ENCODE peak calls at places on chromosomes 7 and 10, in four cellular contexts. One of them, this sample, is unnamed.

GRCh38 chr7:111647881-111648280 is 85.6 kb upstream of the IMMP2L start:
- DNase-seq in heart right ventricle: no peak
- DNase-seq in RWPE1: no peak
- DNase-seq in CD8-positive, alpha-beta T cell: no peak
- DNase-seq in this sample: no peak

GRCh38 chr10:116385311-116385710 is 42.3 kb upstream of the PNLIPRP3 start:
- DNase-seq in RWPE1: no peak
- DNase-seq in heart right ventricle: no peak
- DNase-seq in CD8-positive, alpha-beta T cell: no peak
- DNase-seq in this sample: no peak

GRCh38 chr7:55343860-55344606 is 21.1 kb upstream of the LANCL2 start:
- DNase-seq in heart right ventricle: no peak
- DNase-seq in RWPE1: no peak
- DNase-seq in CD8-positive, alpha-beta T cell: no peak
- DNase-seq in this sample: no peak

GRCh38 chr7:83852136-83852535 is 203.2 kb upstream of the SEMA3E start:
- DNase-seq in CD8-positive, alpha-beta T cell: no peak
- DNase-seq in heart right ventricle: no peak
- DNase-seq in RWPE1: no peak
- DNase-seq in this sample: no peak

GRCh38 chr7:133235212-133235883 is 17.5 kb upstream of the EXOC4 start:
- DNase-seq in CD8-positive, alpha-beta T cell: no peak
- DNase-seq in heart right ventricle: no peak
- DNase-seq in RWPE1: no peak
- DNase-seq in this sample: no peak

GRCh38 chr7:139799586-139799985 is 21.8 kb upstream of the HIPK2 start:
- DNase-seq in RWPE1: no peak
- DNase-seq in heart right ventricle: no peak
- DNase-seq in CD8-positive, alpha-beta T cell: no peak
- DNase-seq in this sample: no peak

GRCh38 chr7:92831716-92832622 is 4.4 kb downstream of the CDK6 start:
- DNase-seq in RWPE1: peak
- DNase-seq in CD8-positive, alpha-beta T cell: no peak
- DNase-seq in heart right ventricle: no peak
- DNase-seq in this sample: no peak

GRCh38 chr10:76160758-76161555 is 729.5 kb downstream of the LRMDA start:
- DNase-seq in CD8-positive, alpha-beta T cell: no peak
- DNase-seq in RWPE1: no peak
- DNase-seq in heart right ventricle: no peak
- DNase-seq in this sample: no peak

GRCh38 chr10:48490576-48491345 is 114.1 kb downstream of the ARHGAP22 start:
- DNase-seq in RWPE1: no peak
- DNase-seq in CD8-positive, alpha-beta T cell: no peak
- DNase-seq in heart right ventricle: no peak
- DNase-seq in this sample: no peak

GRCh38 chr7:157650131-157650631 is 313.4 kb downstream of the DNAJB6 start:
- DNase-seq in heart right ventricle: no peak
- DNase-seq in RWPE1: no peak
- DNase-seq in CD8-positive, alpha-beta T cell: no peak
- DNase-seq in this sample: no peak

GRCh38 chr7:46414946-46415345 is 493.9 kb upstream of the IGFBP3 start:
- DNase-seq in RWPE1: no peak
- DNase-seq in heart right ventricle: no peak
- DNase-seq in CD8-positive, alpha-beta T cell: no peak
- DNase-seq in this sample: no peak

GRCh38 chr7:32587431-32587948 is 92.2 kb downstream of the AVL9 start:
- DNase-seq in heart right ventricle: no peak
- DNase-seq in RWPE1: no peak
- DNase-seq in CD8-positive, alpha-beta T cell: no peak
- DNase-seq in this sample: no peak

GRCh38 chr10:49749556-49750491 is 12.3 kb downstream of the OGDHL start:
- DNase-seq in heart right ventricle: no peak
- DNase-seq in RWPE1: no peak
- DNase-seq in CD8-positive, alpha-beta T cell: no peak
- DNase-seq in this sample: no peak

GRCh38 chr10:13162013-13162364 is 631 bp downstream of the MCM10 start:
- DNase-seq in CD8-positive, alpha-beta T cell: no peak
- DNase-seq in heart right ventricle: no peak
- DNase-seq in RWPE1: no peak
- DNase-seq in this sample: no peak

GRCh38 chr10:25226775-25227682 is 52.2 kb downstream of the GPR158 start:
- DNase-seq in RWPE1: peak
- DNase-seq in CD8-positive, alpha-beta T cell: no peak
- DNase-seq in heart right ventricle: peak
- DNase-seq in this sample: no peak

GRCh38 chr7:40298421-40298820 is 163.6 kb downstream of the SUGCT start:
- DNase-seq in heart right ventricle: no peak
- DNase-seq in CD8-positive, alpha-beta T cell: no peak
- DNase-seq in RWPE1: no peak
- DNase-seq in this sample: no peak

GRCh38 chr10:6778992-6779701 is 199.1 kb upstream of the PRKCQ start:
- DNase-seq in CD8-positive, alpha-beta T cell: no peak
- DNase-seq in RWPE1: peak
- DNase-seq in heart right ventricle: no peak
- DNase-seq in this sample: no peak

GRCh38 chr7:20030915-20031362 is 186.2 kb downstream of the MACC1 start:
- DNase-seq in CD8-positive, alpha-beta T cell: no peak
- DNase-seq in RWPE1: no peak
- DNase-seq in heart right ventricle: no peak
- DNase-seq in this sample: no peak

GRCh38 chr10:94630017-94630688 is 53.4 kb upstream of the CYP2C18 start:
- DNase-seq in CD8-positive, alpha-beta T cell: no peak
- DNase-seq in RWPE1: peak
- DNase-seq in heart right ventricle: no peak
- DNase-seq in this sample: no peak

DNA sequence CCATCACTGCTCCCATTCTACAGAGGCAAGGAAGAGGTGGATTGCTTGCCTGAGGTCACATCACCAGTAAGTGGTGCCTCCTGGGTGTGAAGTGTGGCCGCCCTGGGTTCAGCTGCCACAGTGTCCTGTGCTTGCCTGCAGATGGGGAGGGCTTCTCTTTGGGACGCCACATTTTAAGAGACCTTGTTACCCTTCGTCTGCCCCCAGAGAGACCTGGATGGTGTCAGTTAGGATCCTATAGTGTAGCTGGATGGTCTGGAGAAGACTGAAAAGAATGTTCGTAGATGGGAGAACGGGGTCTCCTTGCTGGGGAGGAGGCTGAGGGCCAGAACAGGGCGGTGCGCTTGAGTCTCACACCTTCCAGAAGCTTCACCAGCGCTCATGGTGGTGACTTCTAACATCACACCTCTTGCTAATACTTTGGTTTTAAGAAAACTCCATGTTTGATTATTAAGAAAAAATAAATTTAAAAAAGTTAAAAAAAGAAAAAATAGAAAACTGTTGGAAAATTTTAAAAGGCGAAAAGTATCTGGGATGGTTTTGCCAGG is 2.3 kb downstream of the DOCK1 start:
- DNase-seq in RWPE1: no peak
- DNase-seq in heart right ventricle: no peak
- DNase-seq in CD8-positive, alpha-beta T cell: no peak
- DNase-seq in this sample: no peak
- TF ChIP-seq CTCF in RWPE1: no peak
- TF ChIP-seq CTCF in heart right ventricle: no peak
- TF ChIP-seq CTCF in CD8-positive, alpha-beta T cell: no peak
- TF ChIP-seq CTCF in this sample: no peak

DNA sequence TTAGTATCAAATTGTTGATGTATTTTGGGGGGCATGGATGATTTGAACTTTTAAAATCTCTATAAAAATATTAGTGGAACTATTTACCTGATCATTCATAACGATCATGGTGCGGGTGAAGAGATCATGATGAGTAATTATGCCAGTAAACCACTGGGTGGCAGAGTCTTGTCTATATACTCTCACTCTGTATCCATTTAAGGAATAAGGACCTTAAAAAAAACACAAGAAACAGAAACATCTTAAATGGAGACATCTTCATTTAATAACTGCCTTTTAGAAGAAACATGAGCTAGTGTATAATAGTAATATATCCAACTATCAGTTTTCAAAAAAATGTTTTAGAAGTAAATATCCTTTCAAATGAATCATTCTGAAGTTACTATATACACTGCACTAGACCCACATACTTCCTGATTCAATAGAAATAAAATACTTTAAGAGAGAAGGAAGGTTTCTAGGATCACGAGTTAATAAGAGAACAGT is 84.0 kb downstream of the NRBF2 start:
- DNase-seq in heart right ventricle: no peak
- DNase-seq in RWPE1: peak
- DNase-seq in CD8-positive, alpha-beta T cell: no peak
- DNase-seq in this sample: no peak
- TF ChIP-seq CTCF in heart right ventricle: peak
- TF ChIP-seq CTCF in RWPE1: peak
- TF ChIP-seq CTCF in CD8-positive, alpha-beta T cell: peak
- TF ChIP-seq CTCF in this sample: peak

GRCh38 chr7:43942997-43943701 is 16.9 kb downstream of the UBE2D4 start:
- DNase-seq in RWPE1: no peak
- DNase-seq in heart right ventricle: no peak
- DNase-seq in CD8-positive, alpha-beta T cell: no peak
- DNase-seq in this sample: no peak
- TF ChIP-seq CTCF in RWPE1: no peak
- TF ChIP-seq CTCF in heart right ventricle: no peak
- TF ChIP-seq CTCF in CD8-positive, alpha-beta T cell: no peak
- TF ChIP-seq CTCF in this sample: no peak

GRCh38 chr7:101432316-101432715 is 69.6 kb downstream of the COL26A1 start:
- DNase-seq in heart right ventricle: no peak
- DNase-seq in CD8-positive, alpha-beta T cell: no peak
- DNase-seq in RWPE1: no peak
- DNase-seq in this sample: no peak

GRCh38 chr7:101436226-101436745 is 73.6 kb downstream of the COL26A1 start:
- DNase-seq in RWPE1: no peak
- DNase-seq in CD8-positive, alpha-beta T cell: no peak
- DNase-seq in heart right ventricle: no peak
- DNase-seq in this sample: no peak

GRCh38 chr7:101436857-101437576 is 74.3 kb downstream of the COL26A1 start:
- DNase-seq in RWPE1: peak
- DNase-seq in heart right ventricle: no peak
- DNase-seq in CD8-positive, alpha-beta T cell: no peak
- DNase-seq in this sample: no peak

GRCh38 chr7:101433688-101434087 is 71.0 kb downstream of the COL26A1 start:
- DNase-seq in heart right ventricle: no peak
- DNase-seq in CD8-positive, alpha-beta T cell: no peak
- DNase-seq in RWPE1: no peak
- DNase-seq in this sample: no peak

DNA sequence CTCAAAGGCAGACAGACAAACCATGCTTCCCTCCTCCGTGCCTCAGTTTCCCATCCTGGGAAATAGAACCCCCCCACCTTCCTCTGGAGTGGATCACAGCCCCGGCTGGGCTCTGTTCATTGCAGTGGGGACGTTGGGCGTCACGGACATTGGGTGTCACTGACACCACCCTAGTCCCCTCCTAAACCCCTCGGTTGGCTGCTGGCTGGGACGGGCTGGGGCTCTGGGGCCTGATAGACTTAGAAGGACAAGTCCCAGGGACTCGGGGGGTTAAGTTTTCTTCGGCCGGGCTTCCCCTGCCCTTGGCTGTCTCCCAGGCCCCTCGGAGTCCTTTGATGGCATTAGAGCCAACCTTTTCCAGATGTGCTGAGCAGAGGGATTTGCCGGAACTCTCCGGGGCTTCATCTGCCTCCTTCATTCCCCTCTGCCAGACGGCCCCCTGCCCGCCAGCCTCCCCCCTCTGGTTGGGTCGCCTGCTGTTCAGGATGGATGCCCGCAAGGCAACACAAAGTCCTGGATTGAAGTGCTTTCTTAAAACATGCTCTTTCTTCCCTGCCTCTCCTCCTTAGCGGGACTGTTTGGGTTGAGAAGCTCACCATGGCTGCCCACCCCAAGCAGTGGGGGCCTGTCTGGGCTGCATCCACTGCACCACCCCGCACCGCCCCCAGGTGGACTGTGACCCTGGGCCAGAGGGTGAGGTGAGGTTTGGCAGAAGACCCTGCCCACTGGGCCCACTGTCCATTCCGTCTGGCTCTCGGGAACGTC is 73.0 kb downstream of the COL26A1 start:
- DNase-seq in CD8-positive, alpha-beta T cell: no peak
- DNase-seq in heart right ventricle: no peak
- DNase-seq in RWPE1: no peak
- DNase-seq in this sample: no peak
- TF ChIP-seq CTCF in CD8-positive, alpha-beta T cell: no peak
- TF ChIP-seq CTCF in heart right ventricle: no peak
- TF ChIP-seq CTCF in RWPE1: no peak
- TF ChIP-seq CTCF in this sample: no peak

DNA sequence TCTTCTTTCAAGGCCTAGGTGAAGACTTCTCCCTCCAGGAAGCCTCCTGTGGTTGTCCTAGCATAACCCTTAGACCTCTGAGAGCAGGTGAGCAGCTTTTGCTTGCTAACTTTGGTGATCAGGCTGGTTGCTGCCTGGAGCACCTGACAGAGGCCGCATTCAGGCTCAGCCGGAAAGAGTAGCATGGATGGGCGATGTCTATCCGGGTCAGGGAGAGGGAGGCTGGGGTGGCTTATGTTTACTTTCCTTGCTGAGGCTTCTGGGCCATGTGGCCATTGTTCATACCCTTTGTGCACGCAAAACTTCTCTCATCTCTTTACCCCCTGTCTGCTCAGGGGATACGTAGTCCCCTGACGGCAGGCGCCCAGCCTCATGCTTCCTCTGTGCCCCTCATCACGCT is 27.4 kb upstream of the PCBD1 start:
- DNase-seq in heart right ventricle: no peak
- DNase-seq in RWPE1: no peak
- DNase-seq in CD8-positive, alpha-beta T cell: no peak
- DNase-seq in this sample: no peak
- TF ChIP-seq CTCF in heart right ventricle: no peak
- TF ChIP-seq CTCF in RWPE1: no peak
- TF ChIP-seq CTCF in CD8-positive, alpha-beta T cell: no peak
- TF ChIP-seq CTCF in this sample: no peak

GRCh38 chr10:128498378-128498730 is 372.1 kb upstream of the MKI67 start:
- DNase-seq in CD8-positive, alpha-beta T cell: no peak
- DNase-seq in RWPE1: no peak
- DNase-seq in heart right ventricle: no peak
- DNase-seq in this sample: no peak
- TF ChIP-seq CTCF in CD8-positive, alpha-beta T cell: no peak
- TF ChIP-seq CTCF in RWPE1: no peak
- TF ChIP-seq CTCF in heart right ventricle: no peak
- TF ChIP-seq CTCF in this sample: no peak

This sample was measured in CD4-positive, alpha-beta T cell.